ENCODE peak calls at places on chromosomes 12 and 14, in four cellular contexts. One of them, this sample, is unnamed.

GRCh38 chr14:103562135-103562384 is 397 bp downstream of the BAG5 start:
- DNase-seq in A549: no peak
- DNase-seq in K562: no peak
- DNase-seq in HepG2: no peak
- DNase-seq in this sample: no peak

GRCh38 chr14:103735815-103736545 is 20.4 kb downstream of the ZFYVE21 start:
- DNase-seq in A549: no peak
- DNase-seq in K562: no peak
- DNase-seq in HepG2: no peak
- DNase-seq in this sample: no peak

GRCh38 chr12:23253191-23253590 is 628.2 kb downstream of the ETNK1 start:
- DNase-seq in A549: no peak
- DNase-seq in K562: peak
- DNase-seq in HepG2: no peak
- DNase-seq in this sample: no peak

GRCh38 chr12:34163443-34163842 is 141.1 kb downstream of the ALG10 start:
- DNase-seq in A549: no peak
- DNase-seq in K562: no peak
- DNase-seq in HepG2: no peak
- DNase-seq in this sample: no peak

GRCh38 chr12:10364839-10365681 is 24.8 kb downstream of the KLRK1 start:
- DNase-seq in A549: peak
- DNase-seq in K562: peak
- DNase-seq in HepG2: peak
- DNase-seq in this sample: peak

GRCh38 chr12:22230280-22230794 is 104.2 kb downstream of the ST8SIA1 start:
- DNase-seq in A549: peak
- DNase-seq in K562: no peak
- DNase-seq in HepG2: no peak
- DNase-seq in this sample: no peak

GRCh38 chr12:65339161-65339560 is 60.7 kb downstream of the MSRB3 start:
- DNase-seq in A549: peak
- DNase-seq in K562: no peak
- DNase-seq in HepG2: no peak
- DNase-seq in this sample: no peak

GRCh38 chr12:66107451-66107915 is 23.1 kb downstream of the LLPH start:
- DNase-seq in A549: peak
- DNase-seq in K562: peak
- DNase-seq in HepG2: peak
- DNase-seq in this sample: peak

GRCh38 chr12:27383429-27384260 is 51.0 kb downstream of the BMAL2 start:
- DNase-seq in A549: peak
- DNase-seq in K562: peak
- DNase-seq in HepG2: peak
- DNase-seq in this sample: peak

GRCh38 chr14:60647081-60647836 is 2.0 kb downstream of the SIX1 start:
- DNase-seq in A549: peak
- DNase-seq in K562: no peak
- DNase-seq in HepG2: peak
- DNase-seq in this sample: no peak

GRCh38 chr14:64758711-64759554 is 54.7 kb downstream of the PLEKHG3 start:
- DNase-seq in A549: peak
- DNase-seq in K562: no peak
- DNase-seq in HepG2: peak
- DNase-seq in this sample: no peak

GRCh38 chr12:28023156-28023887 is 50.8 kb upstream of the PTHLH start:
- DNase-seq in A549: peak
- DNase-seq in K562: no peak
- DNase-seq in HepG2: peak
- DNase-seq in this sample: no peak

GRCh38 chr12:69440016-69440415 is 30.2 kb upstream of the FRS2 start:
- DNase-seq in A549: no peak
- DNase-seq in K562: no peak
- DNase-seq in HepG2: no peak
- DNase-seq in this sample: no peak

GRCh38 chr14:24701031-24701430 is 67.0 kb upstream of the GZMB start:
- DNase-seq in A549: no peak
- DNase-seq in K562: no peak
- DNase-seq in HepG2: no peak
- DNase-seq in this sample: no peak

GRCh38 chr14:32978691-32979255 is 40.1 kb downstream of the NPAS3 start:
- DNase-seq in A549: no peak
- DNase-seq in K562: no peak
- DNase-seq in HepG2: no peak
- DNase-seq in this sample: no peak
- TF ChIP-seq BHLHE40 in A549: no peak
- TF ChIP-seq BHLHE40 in K562: no peak
- TF ChIP-seq BHLHE40 in HepG2: no peak
- TF ChIP-seq BHLHE40 in this sample: no peak

DNA sequence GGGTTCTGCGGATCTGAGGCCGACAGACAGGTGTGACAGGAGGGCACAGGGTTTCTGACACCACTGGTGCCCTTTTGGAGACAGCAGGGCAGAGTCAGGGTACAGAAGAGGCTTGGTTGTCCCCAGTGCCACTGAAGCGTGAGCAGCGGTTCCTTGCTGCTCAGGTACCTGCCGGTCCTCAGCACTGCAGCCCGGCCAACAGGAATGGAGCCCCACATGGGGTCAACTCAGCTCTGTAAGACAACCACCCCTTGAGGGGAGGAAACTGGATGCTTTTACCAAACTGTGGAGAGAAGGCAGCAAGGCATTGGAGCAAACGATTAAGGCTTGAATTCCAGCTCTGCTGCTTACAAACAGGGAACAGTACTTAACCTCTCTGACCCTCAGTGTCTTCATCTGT is 246.4 kb upstream of the NOS1 start:
- DNase-seq in A549: no peak
- DNase-seq in K562: no peak
- DNase-seq in HepG2: no peak
- DNase-seq in this sample: no peak
- TF ChIP-seq MAX in A549: no peak
- TF ChIP-seq MAX in K562: no peak
- TF ChIP-seq MAX in HepG2: no peak
- TF ChIP-seq MAX in this sample: no peak

GRCh38 chr14:52025310-52025709 is 36.0 kb downstream of the RTRAF start:
- DNase-seq in A549: no peak
- DNase-seq in K562: no peak
- DNase-seq in HepG2: no peak
- DNase-seq in this sample: no peak
- TF ChIP-seq BHLHE40 in A549: no peak
- TF ChIP-seq BHLHE40 in K562: no peak
- TF ChIP-seq BHLHE40 in HepG2: no peak
- TF ChIP-seq BHLHE40 in this sample: no peak

GRCh38 chr12:119803391-119803791 is 73.7 kb downstream of the CIT start:
- DNase-seq in A549: no peak
- DNase-seq in K562: no peak
- DNase-seq in HepG2: no peak
- DNase-seq in this sample: no peak
- TF ChIP-seq MAX in A549: no peak
- TF ChIP-seq MAX in K562: no peak
- TF ChIP-seq MAX in HepG2: no peak
- TF ChIP-seq MAX in this sample: no peak

GRCh38 chr14:75726326-75726725 is 65.3 kb downstream of the TTLL5 start:
- DNase-seq in A549: no peak
- DNase-seq in K562: no peak
- DNase-seq in HepG2: no peak
- DNase-seq in this sample: no peak
- TF ChIP-seq BHLHE40 in A549: no peak
- TF ChIP-seq BHLHE40 in K562: no peak
- TF ChIP-seq BHLHE40 in HepG2: no peak
- TF ChIP-seq BHLHE40 in this sample: no peak

DNA sequence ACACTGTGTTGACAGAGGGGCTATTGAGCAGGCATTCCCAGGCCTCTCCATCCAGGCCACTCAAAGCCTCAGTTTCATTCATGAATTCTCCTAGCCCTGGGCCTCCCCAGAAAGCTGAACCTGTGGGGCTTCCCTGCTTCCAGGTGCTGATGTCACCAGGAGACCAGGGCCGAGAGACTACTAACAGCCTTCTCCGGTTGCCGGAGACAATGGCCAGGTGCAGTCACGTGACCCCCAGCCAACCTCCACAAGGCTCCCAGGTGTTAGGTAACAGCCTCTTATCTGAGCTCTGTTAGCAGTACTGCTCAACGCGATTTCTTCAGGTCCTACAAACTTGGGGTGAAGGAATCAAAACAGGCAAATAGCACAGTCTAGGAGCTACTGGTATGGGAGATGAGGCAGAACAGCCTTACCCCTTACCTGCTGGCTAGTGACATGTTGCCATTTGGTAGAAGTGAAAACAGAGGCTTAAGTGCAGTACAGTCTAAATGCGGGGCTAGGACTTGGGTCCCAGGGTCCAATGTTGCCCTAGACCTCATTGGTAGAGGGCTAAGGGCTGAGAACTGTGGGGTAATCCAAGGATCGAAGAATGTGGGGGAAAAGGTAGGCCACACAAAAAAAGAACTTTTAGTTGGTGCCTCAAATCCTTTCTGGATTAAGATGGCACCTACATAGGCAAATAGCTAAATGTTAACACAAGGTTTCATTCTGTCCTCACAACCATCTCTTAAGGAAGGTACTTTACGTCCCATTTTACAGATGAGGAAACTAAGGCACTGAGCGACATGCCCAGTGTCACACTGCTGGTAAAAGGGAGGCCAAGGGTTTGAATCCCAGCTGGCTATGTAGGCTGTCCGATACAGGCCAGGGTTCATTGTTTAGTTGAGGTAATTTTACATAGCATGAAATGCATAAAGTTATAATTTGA is 3.8 kb downstream of the CCDC88C start:
- DNase-seq in A549: no peak
- DNase-seq in K562: no peak
- DNase-seq in HepG2: no peak
- DNase-seq in this sample: no peak
- TF ChIP-seq MAX in A549: no peak
- TF ChIP-seq MAX in K562: no peak
- TF ChIP-seq MAX in HepG2: no peak
- TF ChIP-seq MAX in this sample: no peak

DNA sequence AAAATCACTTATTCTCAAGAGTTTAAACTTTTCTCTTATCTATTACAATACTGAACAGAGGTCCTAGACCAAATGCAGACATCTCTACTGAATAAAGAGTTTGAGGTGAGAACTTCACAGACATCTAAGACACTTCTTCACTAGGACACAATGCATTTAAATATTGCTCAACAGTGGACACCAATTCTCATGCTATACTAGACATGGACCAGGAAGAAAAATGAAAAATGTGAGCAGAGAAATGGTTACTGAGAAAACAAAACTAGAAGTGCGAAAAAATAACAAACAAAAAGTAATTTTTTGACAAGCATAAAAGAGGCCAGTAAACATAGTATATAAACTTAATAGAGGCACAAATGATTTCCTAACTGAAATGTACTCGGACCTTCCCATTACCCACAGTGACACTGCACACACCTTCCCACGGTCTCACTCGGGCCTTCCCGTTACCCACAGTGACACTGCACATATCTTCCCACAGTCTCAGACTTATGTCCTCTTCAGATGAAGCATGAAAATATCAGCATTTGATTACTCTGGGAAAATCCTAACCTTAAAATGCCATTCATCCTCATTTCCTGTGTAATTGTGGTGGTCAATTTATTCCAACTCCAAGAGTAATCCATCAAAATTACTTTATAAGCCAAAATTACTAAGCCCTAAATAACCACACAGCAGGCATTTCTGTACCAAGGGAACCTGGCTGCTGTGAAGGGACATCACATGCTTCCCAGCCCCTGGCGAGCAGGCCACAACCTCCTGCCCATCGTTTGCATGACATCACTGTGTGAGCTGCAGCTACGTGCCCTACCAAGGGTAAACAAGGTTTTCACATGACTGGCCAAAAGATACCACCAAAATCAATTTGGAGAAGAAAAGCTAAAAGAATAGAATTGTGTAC is 6.4 kb downstream of the SLC15A4 start:
- DNase-seq in A549: no peak
- DNase-seq in K562: no peak
- DNase-seq in HepG2: no peak
- DNase-seq in this sample: peak
- TF ChIP-seq BHLHE40 in A549: no peak
- TF ChIP-seq BHLHE40 in K562: no peak
- TF ChIP-seq BHLHE40 in HepG2: no peak
- TF ChIP-seq BHLHE40 in this sample: peak

DNA sequence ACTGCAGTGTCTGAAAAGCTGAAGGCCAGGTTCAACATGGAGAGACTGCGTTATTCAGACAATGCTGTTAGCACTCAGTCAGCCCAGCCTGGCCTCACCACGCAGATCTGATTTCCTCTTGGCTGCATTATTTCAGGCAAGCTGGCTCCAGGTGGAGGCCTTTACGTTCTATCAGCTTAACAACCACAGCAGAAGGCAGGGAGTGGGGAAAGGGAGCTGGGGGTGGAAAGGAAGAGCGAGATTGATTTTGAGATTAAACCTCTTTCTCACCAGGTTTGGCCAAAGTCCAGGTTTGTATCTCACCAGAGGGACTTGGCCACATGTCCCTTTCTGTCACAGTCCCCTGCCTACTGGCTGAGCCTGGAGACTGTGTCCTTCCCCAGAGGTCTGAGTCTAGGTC is 543.7 kb upstream of the TMEM132C start:
- DNase-seq in A549: no peak
- DNase-seq in K562: no peak
- DNase-seq in HepG2: no peak
- DNase-seq in this sample: no peak
- TF ChIP-seq MAX in A549: no peak
- TF ChIP-seq MAX in K562: no peak
- TF ChIP-seq MAX in HepG2: no peak
- TF ChIP-seq MAX in this sample: no peak

This sample was measured in GM12878.